ENCODE peak calls at places on chromosome 7, in eight cellular contexts. X is G401; C is activated CD4-positive, alpha-beta T cell treated with anti-CD3 and anti-CD28 coated beads, Interleukin-2, amount 10 ng/mL, durations not matched to agents 24 days and 14 days; P is stimulated activated CD4-positive, alpha-beta T cell treated with anti-CD3 and anti-CD28 coated beads, Interleukin-2, amount 100 ng/mL, for 48 hours; U is substantia nigra; A is WTC11; L is endothelial cell; S is NCI-H82. B is an unnamed sample.

GRCh38 chr7:69078997-69079769 is 519.1 kb upstream of the AUTS2 start:
- DNase-seq in L (no peak), A (no peak), P (no peak), U (peak; percentile 2), S (no peak), C (no peak), X (peak; percentile 53), B (no peak)

GRCh38 chr7:23043441-23043840 is 29.5 kb upstream of the HYCC1 start:
- DNase-seq in X (no peak), L (no peak), U (no peak), P (no peak), A (no peak), C (no peak), S (no peak), B (no peak)

GRCh38 chr7:2785071-2785500 is 59.0 kb downstream of the GNA12 start:
- DNase-seq in P (no peak), A (no peak), X (no peak), C (no peak), S (no peak), L (no peak), U (no peak), B (no peak)

GRCh38 chr7:6306471-6306870 is 34.0 kb upstream of the CYTH3 start:
- DNase-seq in U (no peak), C (no peak), P (no peak), X (no peak), A (no peak), L (no peak), S (no peak), B (no peak)

GRCh38 chr7:13467111-13467547 is 522.3 kb downstream of the ETV1 start:
- DNase-seq in X (peak; percentile 15), A (no peak), U (no peak), L (no peak), S (peak; percentile 94), C (no peak), P (no peak), B (peak; percentile 4)

GRCh38 chr7:73615886-73616285 is 8.4 kb downstream of the MLXIPL start:
- DNase-seq in P (no peak), C (no peak), A (no peak), L (no peak), X (no peak), S (peak; percentile 79), U (no peak), B (no peak)

GRCh38 chr7:50477640-50478039 is 27.5 kb upstream of the FIGNL1 start:
- DNase-seq in L (no peak), P (no peak), S (no peak), C (peak; percentile 41), X (no peak), A (no peak), U (no peak), B (no peak)

GRCh38 chr7:39399458-39399857 is 166.7 kb upstream of the YAE1 start:
- DNase-seq in C (no peak), L (no peak), A (no peak), X (no peak), U (no peak), P (no peak), S (no peak), B (no peak)

GRCh38 chr7:100079024-100079560 is 2.4 kb downstream of the ZNF3 start:
- DNase-seq in P (no peak), L (no peak), S (no peak), A (no peak), U (peak; percentile 28), C (no peak), X (no peak), B (no peak)

GRCh38 chr7:139791316-139791715 is 13.5 kb upstream of the HIPK2 start:
- DNase-seq in S (no peak), C (no peak), P (no peak), U (no peak), A (no peak), X (no peak), L (no peak), B (no peak)

GRCh38 chr7:40133561-40134427 is 628 bp downstream of the MPLKIP start:
- DNase-seq in X (no peak), U (peak; percentile 74), P (no peak), L (peak; percentile 45), S (peak; percentile 64), C (no peak), A (peak; percentile 67), B (no peak)

GRCh38 chr7:40986351-40986873 is 716.5 kb downstream of the INHBA start:
- DNase-seq in X (no peak), A (no peak), P (no peak), S (no peak), C (no peak), U (no peak), L (no peak), B (no peak)

GRCh38 chr7:42227523-42227922 is 9.5 kb downstream of the GLI3 start:
- DNase-seq in L (peak; percentile 17), X (no peak), U (no peak), S (no peak), C (peak; percentile 61), P (no peak), A (peak; percentile 58), B (no peak)

GRCh38 chr7:129845178-129845971 is 107.4 kb downstream of the UBE2H start:
- DNase-seq in U (no peak), A (no peak), X (no peak), L (no peak), P (no peak), C (no peak), S (peak; percentile 40), B (no peak)

GRCh38 chr7:78558571-78558970 is 760.0 kb downstream of the PHTF2 start:
- DNase-seq in L (no peak), C (no peak), P (no peak), A (no peak), S (no peak), X (no peak), U (no peak), B (no peak)

GRCh38 chr7:158585721-158586498 is 1.7 kb downstream of the PTPRN2 start:
- DNase-seq in A (no peak), U (no peak), X (no peak), S (no peak), L (no peak), C (no peak), P (no peak), B (no peak)

GRCh38 chr7:98869001-98869373 is 827 bp downstream of the TMEM130 start:
- DNase-seq in X (peak; percentile 45), A (no peak), P (no peak), L (no peak), C (no peak), U (no peak), S (peak; percentile 34), B (no peak)

GRCh38 chr7:71385362-71385761 is 253.4 kb downstream of the GALNT17 start:
- DNase-seq in S (no peak), X (no peak), L (no peak), U (no peak), C (no peak), A (peak; percentile 14), P (no peak), B (no peak)

GRCh38 chr7:54705436-54705835 is 53.6 kb downstream of the SEC61G start:
- DNase-seq in A (no peak), X (no peak), P (no peak), L (no peak), U (no peak), S (no peak), C (no peak), B (no peak)

GRCh38 chr7:1539346-1540321 is 9.1 kb downstream of the MAFK start:
- DNase-seq in P (no peak), S (no peak), U (no peak), C (no peak), A (no peak), X (no peak), L (no peak), B (no peak)

GRCh38 chr7:2665359-2665791 is 22.6 kb upstream of the AMZ1 start:
- DNase-seq in U (no peak), P (no peak), L (no peak), X (no peak), C (no peak), A (no peak), S (peak; percentile 43), B (no peak)

GRCh38 chr7:1470901-1471300 is 11.6 kb upstream of the MICALL2 start:
- DNase-seq in X (no peak), L (no peak), A (no peak), S (no peak), U (no peak), C (no peak), P (no peak), B (no peak)

GRCh38 chr7:125355899-125356298 is 426.3 kb upstream of the POT1 start:
- DNase-seq in X (no peak), A (no peak), P (no peak), C (no peak), U (no peak), L (peak; percentile 44), S (no peak), B (no peak)

GRCh38 chr7:105975770-105976428 is 12.8 kb downstream of the CDHR3 start:
- DNase-seq in P (no peak), U (no peak), S (no peak), L (no peak), X (no peak), A (no peak), C (no peak), B (no peak)

GRCh38 chr7:36863901-36864701 is 139.8 kb upstream of the AOAH start:
- DNase-seq in C (no peak), A (no peak), P (no peak), X (peak; percentile 41), S (peak; percentile 57), U (no peak), L (no peak), B (no peak)

GRCh38 chr7:155203882-155204691 is 93.6 kb upstream of the INSIG1 start:
- DNase-seq in U (no peak), C (no peak), L (no peak), X (peak; percentile 56), A (no peak), P (no peak), S (no peak), B (no peak)

GRCh38 chr7:108589874-108590273 is 20.2 kb downstream of the DNAJB9 start:
- DNase-seq in C (no peak), P (no peak), S (peak; percentile 72), X (no peak), U (no peak), A (no peak), L (no peak), B (no peak)

GRCh38 chr7:20798081-20798693 is 11.5 kb upstream of the SP8 start:
- DNase-seq in S (peak; percentile 71), U (no peak), C (peak; percentile 71), L (no peak), X (no peak), P (no peak), A (peak; percentile 65), B (peak; percentile 77)

GRCh38 chr7:56447864-56448693 is 331.9 kb upstream of the NUPR2 start:
- DNase-seq in X (peak; percentile 1), S (peak; percentile 0), L (no peak), C (no peak), P (no peak), U (no peak), A (no peak), B (no peak)

GRCh38 chr7:2645274-2645868 is 13.6 kb downstream of the TTYH3 start:
- DNase-seq in P (no peak), S (no peak), X (no peak), U (no peak), L (peak; percentile 49), C (peak; percentile 77), A (no peak), B (no peak)

GRCh38 chr7:64876792-64877713 is 26.0 kb upstream of the ZNF273 start:
- DNase-seq in S (peak; percentile 85), C (peak; percentile 85), A (peak; percentile 80), P (peak; percentile 58), L (peak; percentile 72), U (peak; percentile 35), X (peak; percentile 86), B (peak; percentile 70)

GRCh38 chr7:144780071-144780608 is 55.7 kb downstream of the TPK1 start:
- DNase-seq in C (no peak), S (no peak), P (no peak), L (no peak), X (no peak), A (no peak), U (no peak), B (no peak)

GRCh38 chr7:5283421-5284303 is 919 bp downstream of the SLC29A4 start:
- DNase-seq in C (no peak), X (peak; percentile 4), L (no peak), U (no peak), S (peak; percentile 46), P (no peak), A (peak; percentile 29), B (no peak)

GRCh38 chr7:107014381-107015023 is 30.0 kb upstream of the PRKAR2B start:
- DNase-seq in L (no peak), P (no peak), A (no peak), S (no peak), C (no peak), X (no peak), U (no peak), B (no peak)

B was measured in neuronal stem cell.